ENCODE peak calls at places on chromosomes 1 and 21, in seven cellular contexts. N, S, O, J, Y, G and R are unnamed samples.

GRCh38 chr1:180927348-180927747 is 14.7 kb downstream of the KIAA1614 start:
- DNase-seq in N (no peak), S (no peak), O (no peak), J (no peak), Y (no peak), G (no peak), R (no peak)

GRCh38 chr1:106717561-106717960 is 338.9 kb upstream of the PRMT6 start:
- DNase-seq in N (no peak), S (no peak), O (no peak), J (no peak), Y (no peak), G (no peak), R (no peak)

GRCh38 chr1:204263240-204263848 is 49.6 kb upstream of the GOLT1A start:
- DNase-seq in N (no peak), S (no peak), O (no peak), J (no peak), Y (no peak), G (peak), R (no peak)

GRCh38 chr1:21939650-21940374 is 2.7 kb upstream of the HSPG2 start:
- DNase-seq in N (no peak), S (peak), O (peak), J (peak), Y (no peak), G (peak), R (peak)

GRCh38 chr1:88680446-88680845 is 3.6 kb upstream of the PKN2 start:
- DNase-seq in N (no peak), S (no peak), O (no peak), J (no peak), Y (no peak), G (no peak), R (no peak)

GRCh38 chr1:153951801-153952200 is 5.3 kb upstream of the DENND4B start:
- DNase-seq in N (no peak), S (no peak), O (no peak), J (no peak), Y (no peak), G (no peak), R (no peak)

GRCh38 chr1:70438529-70438928 is 27.5 kb downstream of the CTH start:
- DNase-seq in N (no peak), S (no peak), O (no peak), J (no peak), Y (no peak), G (no peak), R (no peak)

GRCh38 chr21:25999935-26000582 is 170.5 kb downstream of the APP start:
- DNase-seq in N (peak), S (no peak), O (no peak), J (no peak), Y (peak), G (no peak), R (no peak)

GRCh38 chr1:43541721-43542401 is 11.2 kb downstream of the PTPRF start:
- DNase-seq in N (no peak), S (peak), O (peak), J (no peak), Y (no peak), G (no peak), R (no peak)

GRCh38 chr21:45407629-45408247 is 2.8 kb downstream of the COL18A1 start:
- DNase-seq in N (no peak), S (no peak), O (no peak), J (no peak), Y (no peak), G (no peak), R (no peak)

GRCh38 chr1:63621698-63622097 is 28.5 kb downstream of the PGM1 start:
- DNase-seq in N (no peak), S (no peak), O (peak), J (no peak), Y (no peak), G (peak), R (no peak)

GRCh38 chr1:54081306-54082270 is 28.2 kb downstream of the TCEANC2 start:
- DNase-seq in N (peak), S (peak), O (peak), J (peak), Y (peak), G (peak), R (no peak)

GRCh38 chr1:159067699-159068621 is 8.6 kb downstream of the AIM2 start:
- DNase-seq in N (no peak), S (no peak), O (no peak), J (no peak), Y (peak), G (no peak), R (no peak)

GRCh38 chr1:169858467-169858866 is 35.2 kb downstream of the SCYL3 start:
- DNase-seq in N (no peak), S (no peak), O (no peak), J (no peak), Y (no peak), G (peak), R (no peak)

GRCh38 chr1:67749844-67750689 is 65.1 kb downstream of the GADD45A start:
- DNase-seq in N (no peak), S (peak), O (peak), J (peak), Y (no peak), G (peak), R (peak)

GRCh38 chr1:109148838-109149555 is 35.1 kb downstream of the ELAPOR1 start:
- DNase-seq in N (no peak), S (no peak), O (no peak), J (no peak), Y (no peak), G (no peak), R (no peak)

GRCh38 chr1:220824031-220824989 is 37.6 kb downstream of the MTARC1 start:
- DNase-seq in N (no peak), S (no peak), O (no peak), J (no peak), Y (no peak), G (peak), R (no peak)

GRCh38 chr1:163173121-163173520 is 29.6 kb downstream of the RGS5 start:
- DNase-seq in N (no peak), S (no peak), O (no peak), J (no peak), Y (no peak), G (peak), R (no peak)

GRCh38 chr1:7842517-7842916 is 10.3 kb downstream of the UTS2 start:
- DNase-seq in N (peak), S (no peak), O (no peak), J (no peak), Y (no peak), G (no peak), R (no peak)
- TF ChIP-seq CTCF in N (no peak), S (no peak), O (no peak), J (no peak), Y (no peak), G (no peak), R (no peak)

DNA sequence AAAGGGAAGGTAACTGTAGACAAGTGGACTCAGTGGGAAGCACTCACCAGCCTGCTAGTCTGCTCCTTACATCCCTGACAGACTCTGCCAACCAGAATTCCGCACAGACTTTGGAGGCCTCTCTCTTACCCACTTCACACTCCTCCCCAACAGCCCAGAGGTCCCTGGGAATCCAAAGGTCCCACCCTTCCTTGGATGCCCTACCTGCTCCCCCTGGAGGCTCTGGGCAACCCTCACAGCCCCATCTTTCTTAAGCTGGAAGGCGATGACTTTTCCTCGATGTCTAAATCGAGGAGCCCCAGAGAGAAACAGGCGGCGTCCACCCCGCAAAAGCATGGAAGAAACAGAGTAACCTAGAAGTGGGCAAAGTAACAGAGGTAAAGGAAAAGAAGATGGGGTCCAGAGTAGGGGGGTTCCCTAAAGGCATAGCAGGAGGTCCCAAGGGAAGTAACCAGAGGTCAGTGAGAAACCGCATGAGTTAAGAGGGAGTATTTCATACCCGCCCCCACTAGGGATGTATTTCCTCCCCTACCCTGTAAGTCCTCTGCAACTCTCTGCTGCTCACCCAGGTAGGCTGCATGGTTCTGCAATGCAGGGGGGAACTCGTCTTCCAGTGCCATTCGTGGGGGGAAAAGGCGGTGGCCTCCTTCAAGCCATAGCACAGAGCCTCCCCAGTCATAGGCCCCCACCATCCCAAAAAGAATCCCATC is 8.4 kb downstream of the ITGA10 start:
- DNase-seq in N (no peak), S (no peak), O (no peak), J (no peak), Y (no peak), G (no peak), R (no peak)
- TF ChIP-seq CTCF in N (no peak), S (no peak), O (no peak), J (peak), Y (no peak), G (no peak), R (no peak)

GRCh38 chr1:111332190-111332589 is 41.5 kb downstream of the CHIA start:
- DNase-seq in N (no peak), S (no peak), O (no peak), J (no peak), Y (no peak), G (no peak), R (no peak)

GRCh38 chr1:111334169-111334568 is 43.5 kb downstream of the CHIA start:
- DNase-seq in N (peak), S (no peak), O (no peak), J (peak), Y (peak), G (peak), R (no peak)
- TF ChIP-seq CTCF in N (peak), S (no peak), O (peak), J (peak), Y (no peak), G (peak), R (peak)

GRCh38 chr1:202972046-202972445 is 5.0 kb upstream of the CYB5R1 start:
- DNase-seq in N (no peak), S (no peak), O (no peak), J (no peak), Y (no peak), G (no peak), R (no peak)

GRCh38 chr1:202968351-202968750 is 1.3 kb upstream of the CYB5R1 start:
- DNase-seq in N (no peak), S (no peak), O (no peak), J (no peak), Y (no peak), G (no peak), R (no peak)

GRCh38 chr1:202966006-202966904 is 802 bp downstream of the CYB5R1 start:
- DNase-seq in N (no peak), S (peak), O (no peak), J (no peak), Y (no peak), G (no peak), R (no peak)

GRCh38 chr1:202967684-202968281 is 726 bp upstream of the CYB5R1 start:
- DNase-seq in N (no peak), S (no peak), O (no peak), J (no peak), Y (peak), G (no peak), R (no peak)

GRCh38 chr1:202968895-202969295 is 1.8 kb upstream of the CYB5R1 start:
- DNase-seq in N (no peak), S (peak), O (peak), J (peak), Y (peak), G (peak), R (no peak)
- TF ChIP-seq CTCF in N (peak), S (peak), O (peak), J (peak), Y (peak), G (peak), R (peak)